ENCODE peak calls at places on chromosomes 12 and 14, in six cellular contexts. V is tibial artery, P is A549, H is cardiac muscle cell, Z is HepG2, C is uterus. Y is an unnamed sample.
A peak's percentile ranks its signal among the peaks of the same experiment; 100 is the strongest.

GRCh38 chr14:45096218-45096617 is 12.3 kb downstream of the PRPF39 start:
- DNase-seq in P (no peak), C (no peak), H (no peak), Z (no peak), V (no peak), Y (no peak)

GRCh38 chr12:72330291-72330690 is 58.1 kb downstream of the TRHDE start:
- DNase-seq in H (peak; percentile 6), C (no peak), Z (no peak), P (no peak), V (no peak), Y (peak; percentile 49)

GRCh38 chr12:130952106-130952505 is 1.6 kb upstream of the ADGRD1 start:
- DNase-seq in P (no peak), Z (no peak), V (no peak), H (no peak), C (peak; percentile 62), Y (no peak)

GRCh38 chr12:121214171-121214777 is 4.3 kb downstream of the P2RX4 start:
- DNase-seq in V (no peak), Z (no peak), C (no peak), H (no peak), P (no peak), Y (no peak)

GRCh38 chr14:94115068-94115591 is 4.6 kb downstream of the IFI27 start:
- DNase-seq in Z (no peak), V (peak; percentile 39), H (no peak), C (no peak), P (no peak), Y (peak; percentile 39)

GRCh38 chr12:123160801-123161487 is 10.1 kb upstream of the PITPNM2 start:
- DNase-seq in V (no peak), H (no peak), P (no peak), C (no peak), Z (no peak), Y (peak; percentile 37)

GRCh38 chr14:33840797-33841196 is 110.1 kb downstream of the EGLN3 start:
- DNase-seq in Z (no peak), V (no peak), C (no peak), H (no peak), P (no peak), Y (no peak)

GRCh38 chr14:99662846-99663245 is 17.9 kb downstream of the HHIPL1 start:
- DNase-seq in V (no peak), P (no peak), C (no peak), Z (no peak), H (no peak), Y (no peak)

GRCh38 chr14:23942587-23942986 is 11.0 kb upstream of the DHRS4 start:
- DNase-seq in P (no peak), Z (no peak), V (no peak), H (no peak), C (no peak), Y (no peak)

GRCh38 chr12:55034218-55034617 is 14.4 kb downstream of the NEUROD4 start:
- DNase-seq in Z (no peak), V (no peak), P (no peak), C (no peak), H (no peak), Y (no peak)

GRCh38 chr14:69612014-69612758 is 790 bp downstream of the SUSD6 start:
- DNase-seq in P (peak; percentile 27), C (peak; percentile 33), Z (no peak), H (no peak), V (no peak), Y (peak; percentile 34)

GRCh38 chr12:25806271-25806670 is 152.2 kb upstream of the RASSF8 start:
- DNase-seq in V (no peak), P (no peak), C (no peak), Z (no peak), H (no peak), Y (no peak)

GRCh38 chr14:88872976-88873375 is 48.5 kb downstream of the TTC8 start:
- DNase-seq in V (no peak), P (no peak), H (no peak), C (no peak), Z (no peak), Y (no peak)

GRCh38 chr12:15700595-15700994 is 88.6 kb downstream of the EPS8 start:
- DNase-seq in V (no peak), H (no peak), Z (no peak), C (no peak), P (no peak), Y (no peak)

GRCh38 chr12:40668095-40668494 is 24.1 kb upstream of the CNTN1 start:
- DNase-seq in V (no peak), H (no peak), Z (no peak), C (no peak), P (peak; percentile 14), Y (peak; percentile 22)

GRCh38 chr12:67982165-67982563 is 7.1 kb upstream of the IFNG-AS1 start:
- DNase-seq in H (no peak), C (no peak), V (no peak), Z (no peak), P (no peak), Y (no peak)

GRCh38 chr14:102593841-102594170 is 1.4 kb downstream of the RCOR1 start:
- DNase-seq in V (no peak), Z (no peak), C (no peak), H (no peak), P (no peak), Y (no peak)

GRCh38 chr12:69639400-69640016 is 28.8 kb upstream of the LRRC10 start:
- DNase-seq in V (peak; percentile 42), H (peak; percentile 84), C (peak; percentile 50), Z (peak; percentile 52), P (peak; percentile 82), Y (peak; percentile 76)

GRCh38 chr12:96399081-96399918 is 939 bp downstream of the CDK17 start:
- DNase-seq in Z (peak; percentile 10), V (peak; percentile 72), C (peak; percentile 80), P (peak; percentile 70), H (peak; percentile 67), Y (peak; percentile 85)

GRCh38 chr12:42166501-42166900 is 21.8 kb upstream of the GXYLT1 start:
- DNase-seq in Z (no peak), H (no peak), C (no peak), P (no peak), V (no peak), Y (no peak)

GRCh38 chr12:49505672-49506071 is 33.2 kb upstream of the KCNH3 start:
- DNase-seq in P (no peak), C (no peak), V (no peak), Z (no peak), H (no peak), Y (no peak)

GRCh38 chr12:57094194-57095160 is 5.6 kb downstream of the NAB2 start:
- DNase-seq in H (no peak), V (no peak), Z (no peak), P (no peak), C (no peak), Y (no peak)

GRCh38 chr12:57093412-57094193 is 4.7 kb downstream of the NAB2 start:
- DNase-seq in C (peak; percentile 92), H (peak; percentile 70), V (peak; percentile 77), P (peak; percentile 64), Z (no peak), Y (peak; percentile 81)

GRCh38 chr12:57092529-57092862 is 3.6 kb downstream of the NAB2 start:
- DNase-seq in C (no peak), P (no peak), H (no peak), Z (no peak), V (no peak), Y (no peak)

GRCh38 chr12:57091633-57092528 is 3.0 kb downstream of the NAB2 start:
- DNase-seq in C (no peak), P (no peak), Z (no peak), H (no peak), V (no peak), Y (no peak)

GRCh38 chr12:57092876-57093411 is 4.0 kb downstream of the NAB2 start:
- DNase-seq in V (no peak), P (no peak), H (no peak), Z (no peak), C (no peak), Y (no peak)
- H3K4me1 ChIP-seq in V (peaks cover 47% of the 10 kb centered on the region), P (peaks cover 14% of the 10 kb centered on the region), H (peaks cover 7% of the 10 kb centered on the region), Z (peaks cover 37% of the 10 kb centered on the region), C (peaks cover 35% of the 10 kb centered on the region), Y (peaks cover 38% of the 10 kb centered on the region)

GRCh38 chr12:58161773-58162172 is 220.4 kb downstream of the ATP23 start:
- DNase-seq in H (no peak), P (no peak), C (no peak), V (no peak), Z (no peak), Y (no peak)

GRCh38 chr12:58169826-58170225 is 228.5 kb downstream of the ATP23 start:
- DNase-seq in V (no peak), Z (no peak), P (no peak), C (no peak), H (no peak), Y (no peak)

GRCh38 chr12:58171914-58172313 is 230.5 kb downstream of the ATP23 start:
- DNase-seq in H (no peak), V (no peak), P (no peak), C (no peak), Z (no peak), Y (peak; percentile 76)

GRCh38 chr12:58167622-58168021 is 226.3 kb downstream of the ATP23 start:
- DNase-seq in V (no peak), Z (no peak), C (no peak), P (no peak), H (no peak), Y (no peak)

DNA sequence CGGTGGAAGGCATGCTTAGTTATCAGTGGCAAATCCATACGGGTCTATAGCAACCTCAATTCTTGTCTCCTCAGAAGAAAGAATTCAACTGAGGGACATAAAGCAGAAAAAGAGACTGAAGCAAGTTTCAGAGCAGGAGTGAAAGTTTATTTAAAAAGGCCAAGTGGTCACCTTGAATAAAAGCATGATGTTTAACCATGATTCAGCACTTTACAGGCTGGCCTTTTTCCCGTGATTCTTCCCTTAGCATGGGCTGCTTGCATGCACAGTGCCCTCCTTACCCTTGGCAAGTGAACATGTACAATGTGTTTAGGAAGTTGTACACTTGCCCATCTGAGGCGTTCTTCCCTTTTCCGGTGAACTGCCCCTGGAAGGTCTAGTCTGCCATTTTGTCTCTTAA is 225.3 kb downstream of the ATP23 start:
- DNase-seq in Z (no peak), V (no peak), H (no peak), C (no peak), P (no peak), Y (no peak)
- H3K4me1 ChIP-seq in Z (no peaks in the 10 kb centered on the region), V (no peaks in the 10 kb centered on the region), H (no peaks in the 10 kb centered on the region), C (no peaks in the 10 kb centered on the region), P (peaks cover 1% of the 10 kb centered on the region), Y (peaks cover 5% of the 10 kb centered on the region)

GRCh38 chr14:65849096-65849495 is 436.6 kb downstream of the FUT8 start:
- DNase-seq in V (no peak), Z (no peak), H (no peak), C (no peak), P (no peak), Y (no peak)
- H3K4me1 ChIP-seq in V (no peaks in the 10 kb centered on the region), Z (no peaks in the 10 kb centered on the region), H (peaks cover 11% of the 10 kb centered on the region), C (no peaks in the 10 kb centered on the region), P (no peaks in the 10 kb centered on the region), Y (no peaks in the 10 kb centered on the region)

GRCh38 chr12:108642269-108642870 is 8.7 kb upstream of the SELPLG start:
- DNase-seq in H (no peak), C (no peak), Z (no peak), P (no peak), V (no peak), Y (no peak)
- H3K4me1 ChIP-seq in H (peaks cover 12% of the 10 kb centered on the region), C (peaks cover 5% of the 10 kb centered on the region), Z (peaks cover 14% of the 10 kb centered on the region), P (peaks cover 21% of the 10 kb centered on the region), V (peaks cover 39% of the 10 kb centered on the region), Y (peaks cover 28% of the 10 kb centered on the region)

GRCh38 chr12:1608783-1609119 is 14.4 kb upstream of the FBXL14 start:
- DNase-seq in Z (no peak), C (no peak), H (no peak), V (no peak), P (no peak), Y (no peak)
- H3K4me1 ChIP-seq in Z (peaks cover 73% of the 10 kb centered on the region), C (peaks cover 10% of the 10 kb centered on the region), H (peaks cover 18% of the 10 kb centered on the region), V (peaks cover 14% of the 10 kb centered on the region), P (peaks cover 24% of the 10 kb centered on the region), Y (peaks cover 12% of the 10 kb centered on the region)